ENCODE peak calls at places on chromosomes 4 and X, in ten cellular contexts. T is suprapubic skin, J is progenitor cell of endocrine pancreas, A is colonic mucosa, Q is astrocyte, E is fibroblast of mammary gland, B is A673, F is H9, W is IMR-90, X is hepatocyte. D is an unnamed sample.
A peak's percentile ranks its signal among the peaks of the same experiment; 100 is the strongest.

GRCh38 chr4:54764501-54764900 is 106.7 kb downstream of the KIT start:
- DNase-seq in A (no peak), W (no peak), J (no peak), F (no peak), T (no peak), B (no peak), X (no peak), E (no peak), Q (no peak), D (no peak)

GRCh38 chrX:149504226-149504914 is 736 bp downstream of the IDS start:
- DNase-seq in X (peak; percentile 41), J (no peak), B (peak; percentile 24), Q (no peak), F (peak; percentile 69), E (peak; percentile 9), W (no peak), T (no peak), A (no peak), D (peak; percentile 45)

GRCh38 chr4:162229670-162230069 is 65.9 kb upstream of the FSTL5 start:
- DNase-seq in B (no peak), A (no peak), F (no peak), T (no peak), W (no peak), Q (no peak), J (no peak), X (no peak), E (no peak), D (no peak)

GRCh38 chr4:78297075-78297815 is 240.1 kb downstream of the FRAS1 start:
- DNase-seq in E (peak; percentile 68), Q (peak; percentile 53), A (no peak), X (no peak), J (no peak), W (peak; percentile 15), B (no peak), T (no peak), F (no peak), D (peak; percentile 61)

GRCh38 chrX:38664285-38664684 is 102.9 kb downstream of the TSPAN7 start:
- DNase-seq in F (no peak), E (peak; percentile 59), X (peak; percentile 65), W (peak; percentile 43), B (peak; percentile 52), A (peak; percentile 28), T (no peak), Q (peak; percentile 21), J (no peak), D (peak; percentile 60)

GRCh38 chr4:150664935-150665334 is 83.0 kb downstream of the MAB21L2 start:
- DNase-seq in W (no peak), F (no peak), B (peak; percentile 18), A (no peak), E (peak; percentile 33), X (no peak), J (no peak), Q (peak; percentile 5), T (no peak), D (no peak)

GRCh38 chr4:6960628-6961027 is 51.0 kb downstream of the TBC1D14 start:
- DNase-seq in T (no peak), X (no peak), W (no peak), B (no peak), A (no peak), J (no peak), F (no peak), E (no peak), Q (no peak), D (no peak)

GRCh38 chrX:40866878-40867277 is 131.5 kb upstream of the MED14 start:
- DNase-seq in Q (peak; percentile 69), F (no peak), B (no peak), W (no peak), A (no peak), E (no peak), T (no peak), J (no peak), X (no peak), D (no peak)

GRCh38 chr4:136103616-136104015 is 1428.7 kb downstream of the PCDH18 start:
- DNase-seq in A (no peak), W (no peak), J (no peak), X (no peak), B (peak; percentile 59), F (no peak), T (no peak), Q (no peak), E (no peak), D (no peak)

GRCh38 chr4:23213198-23213597 is 520.5 kb downstream of the GBA3 start:
- DNase-seq in F (no peak), A (no peak), Q (peak; percentile 68), B (no peak), T (no peak), J (no peak), E (no peak), W (no peak), X (no peak), D (no peak)

GRCh38 chr4:52836120-52836519 is 26.0 kb upstream of the RASL11B start:
- DNase-seq in W (no peak), J (no peak), E (no peak), B (no peak), Q (no peak), F (no peak), A (no peak), T (no peak), X (no peak), D (no peak)

GRCh38 chrX:49761481-49761880 is 65.7 kb upstream of the PAGE1 start:
- DNase-seq in Q (no peak), T (no peak), X (peak; percentile 31), A (no peak), E (peak; percentile 13), F (no peak), J (no peak), W (peak; percentile 12), B (peak; percentile 34), D (peak; percentile 1)

GRCh38 chr4:134024251-134024650 is 177.3 kb downstream of the PABPC4L start:
- DNase-seq in E (peak; percentile 5), B (peak; percentile 43), A (no peak), W (no peak), T (no peak), F (no peak), X (peak; percentile 25), Q (peak; percentile 4), J (no peak), D (no peak)
- TF ChIP-seq CTCF in E (peak; percentile 18), B (peak; percentile 47), A (no peak), W (no peak), T (no peak), F (peak; percentile 69), X (peak; percentile 38), Q (peak; percentile 28), J (peak; percentile 32), D (peak; percentile 25)

GRCh38 chr4:20395160-20395773 is 143.6 kb downstream of the SLIT2 start:
- DNase-seq in F (peak; percentile 72), B (peak; percentile 74), T (no peak), E (peak; percentile 44), W (peak; percentile 15), J (peak; percentile 11), A (peak; percentile 45), X (peak; percentile 52), Q (no peak), D (peak; percentile 31)
- TF ChIP-seq CTCF in F (peak; percentile 82), B (peak; percentile 87), T (peak; percentile 23), E (peak; percentile 76), W (peak; percentile 44), J (peak; percentile 68), A (peak; percentile 54), X (peak; percentile 47), Q (peak; percentile 46), D (peak; percentile 65)

DNA sequence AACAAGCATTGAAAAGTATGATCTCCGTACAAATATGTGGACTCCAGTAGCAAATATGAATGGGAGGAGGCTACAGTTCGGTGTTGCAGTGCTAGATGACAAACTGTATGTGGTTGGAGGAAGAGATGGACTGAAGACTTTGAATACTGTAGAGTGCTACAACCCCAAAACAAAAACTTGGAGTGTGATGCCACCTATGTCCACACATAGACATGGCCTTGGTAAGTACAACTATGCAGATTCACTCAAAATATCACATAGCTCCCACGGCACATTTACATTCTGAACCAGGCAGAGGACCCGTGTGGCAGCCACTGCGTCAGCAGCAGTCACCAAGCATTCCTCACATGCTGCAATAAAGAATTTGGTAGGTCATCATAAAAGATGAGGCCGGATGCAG is 41.3 kb downstream of the KLHL5 start:
- DNase-seq in E (peak; percentile 4), W (no peak), A (no peak), Q (no peak), X (no peak), J (no peak), T (no peak), F (no peak), B (no peak), D (no peak)
- TF ChIP-seq CTCF in E (no peak), W (no peak), A (no peak), Q (no peak), X (no peak), J (no peak), T (no peak), F (no peak), B (no peak), D (no peak)

GRCh38 chr4:128565054-128565453 is 244.4 kb upstream of the JADE1 start:
- DNase-seq in B (no peak), J (no peak), X (no peak), A (no peak), Q (no peak), W (no peak), E (no peak), F (no peak), T (no peak), D (no peak)

GRCh38 chr4:128566688-128567087 is 242.8 kb upstream of the JADE1 start:
- DNase-seq in B (no peak), A (no peak), W (no peak), F (no peak), T (no peak), J (no peak), Q (peak; percentile 51), X (no peak), E (peak; percentile 77), D (no peak)

GRCh38 chr4:128560754-128561495 is 248.6 kb upstream of the JADE1 start:
- DNase-seq in F (no peak), A (no peak), Q (no peak), B (no peak), W (peak; percentile 77), J (no peak), X (no peak), T (no peak), E (no peak), D (no peak)

GRCh38 chr4:128570380-128570779 is 239.1 kb upstream of the JADE1 start:
- DNase-seq in E (peak; percentile 91), T (no peak), X (no peak), B (no peak), A (no peak), F (no peak), J (no peak), W (peak; percentile 62), Q (no peak), D (peak; percentile 85)

GRCh38 chr4:128565565-128566186 is 243.8 kb upstream of the JADE1 start:
- DNase-seq in F (peak; percentile 83), W (no peak), B (peak; percentile 51), E (peak; percentile 28), X (peak; percentile 67), A (peak; percentile 52), J (peak; percentile 27), T (no peak), Q (no peak), D (peak; percentile 55)
- TF ChIP-seq CTCF in F (peak; percentile 84), W (peak; percentile 48), B (peak; percentile 58), E (peak; percentile 33), X (peak; percentile 53), A (peak; percentile 45), J (peak; percentile 62), T (no peak), Q (peak; percentile 16), D (peak; percentile 33)

GRCh38 chr4:56641494-56642051 is 39.5 kb downstream of the HOPX start:
- DNase-seq in A (no peak), F (no peak), W (peak; percentile 98), J (no peak), Q (peak; percentile 94), T (no peak), X (peak; percentile 43), B (no peak), E (peak; percentile 97), D (peak; percentile 85)
- TF ChIP-seq CTCF in A (no peak), F (no peak), W (peak; percentile 20), J (no peak), Q (peak; percentile 15), T (peak; percentile 39), X (no peak), B (no peak), E (peak; percentile 18), D (peak; percentile 11)